ENCODE peak calls at places on chromosome 11, in four cellular contexts. V, G, U and X are unnamed samples.

GRCh38 chr11:24502425-24502824 is 5.6 kb downstream of the LUZP2 start:
- DNase-seq in V (no peak), U (no peak), G (no peak), X (no peak)

GRCh38 chr11:122440783-122441701 is 214.5 kb upstream of the UBASH3B start:
- DNase-seq in V (no peak), U (no peak), G (no peak), X (peak; percentile 29)

GRCh38 chr11:37506516-37506915 is 908.5 kb upstream of the RAG2 start:
- DNase-seq in U (no peak), V (no peak), G (no peak), X (no peak)

GRCh38 chr11:92227954-92228935 is 3.6 kb downstream of the FAT3 start:
- DNase-seq in G (no peak), V (no peak), U (no peak), X (no peak)

GRCh38 chr11:12813371-12814225 is 139.4 kb downstream of the TEAD1 start:
- DNase-seq in V (peak; percentile 16), G (no peak), U (no peak), X (peak; percentile 61)

GRCh38 chr11:122642472-122642922 is 13.0 kb upstream of the UBASH3B start:
- DNase-seq in U (peak; percentile 94), V (no peak), G (no peak), X (peak; percentile 95)

GRCh38 chr11:76773921-76774361 is 9.2 kb upstream of the TSKU start:
- DNase-seq in U (no peak), G (no peak), V (no peak), X (no peak)

GRCh38 chr11:35906681-35907080 is 37.2 kb upstream of the LDLRAD3 start:
- DNase-seq in V (no peak), U (no peak), G (no peak), X (no peak)

GRCh38 chr11:46127150-46127638 is 5.9 kb upstream of the PHF21A start:
- DNase-seq in U (peak; percentile 85), V (peak; percentile 91), G (no peak), X (peak; percentile 91)

GRCh38 chr11:117866526-117866925 is 9.9 kb downstream of the FXYD6 start:
- DNase-seq in U (no peak), V (no peak), G (no peak), X (no peak)

GRCh38 chr11:7657306-7658025 is 15.8 kb downstream of the CYB5R2 start:
- DNase-seq in U (peak; percentile 67), V (peak; percentile 58), G (no peak), X (peak; percentile 49)
- TF ChIP-seq POLR2AphosphoS2 in U (no peak), V (no peak), G (no peak), X (no peak)

DNA sequence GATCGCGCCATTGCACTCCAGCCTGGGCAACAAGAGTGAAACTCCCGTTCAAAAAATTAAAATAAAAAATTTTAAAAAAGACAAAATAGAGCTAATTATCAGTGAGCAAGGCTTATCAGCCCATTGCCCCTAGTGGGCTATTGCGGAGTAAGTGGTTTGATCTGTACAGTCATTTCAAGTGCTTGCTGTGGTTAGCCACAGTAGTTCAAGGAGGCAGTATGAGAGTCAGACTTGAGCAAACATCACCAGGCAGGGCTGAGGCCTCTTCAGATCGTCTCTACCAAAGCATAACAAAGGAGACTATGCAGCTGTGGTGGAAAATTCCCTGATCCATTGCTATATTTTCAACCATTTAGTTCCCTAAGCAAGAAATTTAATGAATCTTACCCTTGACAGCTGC is 4.3 kb upstream of the SBF2 start:
- DNase-seq in V (peak; percentile 11), U (peak; percentile 42), G (peak; percentile 66), X (peak; percentile 36)
- TF ChIP-seq POLR2AphosphoS2 in V (no peak), U (no peak), G (no peak), X (no peak)

DNA sequence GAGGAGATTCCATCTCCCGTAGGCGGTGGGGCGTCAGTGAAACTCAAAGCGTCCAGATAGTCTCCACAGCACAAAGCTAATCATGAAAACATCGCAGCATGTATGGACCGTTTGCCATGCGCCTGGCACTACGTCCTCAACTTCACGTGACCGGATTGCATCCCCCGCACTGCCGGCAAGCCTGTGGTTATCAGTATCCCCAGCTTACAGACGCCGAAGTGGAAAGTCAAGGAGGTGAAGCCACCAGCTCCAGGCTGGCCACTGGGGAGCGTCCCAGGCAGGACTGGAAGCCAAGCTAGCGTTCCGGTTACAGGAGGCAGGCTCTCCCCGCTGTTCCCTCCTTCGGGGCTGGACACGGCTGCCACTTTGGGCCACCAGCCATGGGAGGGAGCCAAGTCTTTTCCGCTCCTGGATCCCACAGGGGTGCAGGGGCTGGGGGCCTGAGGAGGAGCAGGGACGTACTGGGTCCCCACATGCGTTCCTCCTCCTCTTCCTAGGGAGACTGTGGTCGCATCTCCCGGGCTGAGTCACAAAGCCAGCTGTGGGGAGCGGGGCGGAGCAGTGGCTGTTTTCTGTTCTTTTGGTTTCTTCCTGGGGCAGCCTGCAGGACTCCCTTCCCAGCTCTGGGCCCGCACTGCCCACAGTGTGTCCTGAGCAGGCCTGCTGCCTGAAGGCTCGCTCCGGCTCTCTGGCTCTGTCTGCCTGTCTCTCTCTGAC is 4.3 kb upstream of the OSBPL5 start:
- DNase-seq in V (peak; percentile 89), G (no peak), U (no peak), X (peak; percentile 31)
- TF ChIP-seq POLR2AphosphoS2 in V (no peak), G (no peak), U (no peak), X (no peak)

DNA sequence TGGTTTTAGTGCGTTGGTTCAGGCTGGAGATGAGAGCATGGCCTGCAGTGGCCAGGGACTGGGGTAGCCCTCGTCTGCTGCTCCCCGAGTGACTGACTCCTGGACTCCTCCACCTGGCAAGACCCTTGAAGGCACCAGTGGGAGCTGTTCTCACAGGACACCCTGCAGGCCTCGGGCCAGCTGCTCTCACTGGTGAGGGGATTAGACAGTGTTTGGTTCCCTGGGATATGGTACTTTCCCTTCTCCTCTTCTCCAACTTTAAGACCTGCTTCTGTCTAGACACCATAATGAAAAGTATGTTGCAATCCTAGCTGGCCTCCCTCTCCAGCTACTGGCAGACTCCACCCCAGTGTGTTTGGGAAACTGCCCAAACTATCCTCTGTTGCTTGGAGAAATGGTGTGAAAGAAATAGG is 168.8 kb upstream of the CADM1 start:
- DNase-seq in G (no peak), V (no peak), U (no peak), X (no peak)
- TF ChIP-seq POLR2AphosphoS2 in G (no peak), V (no peak), U (no peak), X (no peak)

DNA sequence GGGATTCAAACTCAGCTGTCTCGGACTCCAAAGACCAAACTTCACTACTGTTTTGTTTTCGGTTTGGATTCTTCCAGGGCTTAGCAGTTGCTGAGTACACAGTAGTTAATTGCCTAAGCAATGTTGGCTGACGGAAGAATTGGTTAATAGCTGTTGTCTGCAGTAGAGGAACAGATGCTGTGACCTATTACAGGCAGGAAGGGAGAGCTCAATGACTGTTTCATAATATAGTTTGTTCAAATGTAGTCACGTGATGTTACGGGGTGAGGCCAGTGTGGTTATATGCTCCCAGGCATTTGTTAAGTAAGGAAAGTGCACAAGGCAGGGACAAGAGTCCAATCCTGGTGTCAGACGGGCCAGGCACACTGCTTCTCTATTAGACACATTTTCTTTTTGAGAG is 222.6 kb upstream of the CCDC90B start:
- DNase-seq in G (no peak), V (no peak), U (peak; percentile 78), X (no peak)
- TF ChIP-seq POLR2AphosphoS2 in G (no peak), V (no peak), U (no peak), X (no peak)

GRCh38 chr11:83583953-83584352 is 297.8 kb upstream of the CCDC90B start:
- DNase-seq in V (no peak), U (no peak), G (peak; percentile 56), X (no peak)
- TF ChIP-seq POLR2AphosphoS2 in V (no peak), U (no peak), G (no peak), X (no peak)

GRCh38 chr11:84498016-84498415 is 1129.1 kb downstream of the DLG2 start:
- DNase-seq in U (no peak), G (no peak), V (no peak), X (no peak)

GRCh38 chr11:84501750-84502149 is 1125.4 kb downstream of the DLG2 start:
- DNase-seq in U (no peak), G (no peak), V (no peak), X (no peak)

GRCh38 chr11:84503503-84503902 is 1123.6 kb downstream of the DLG2 start:
- DNase-seq in V (no peak), G (no peak), U (no peak), X (no peak)
- TF ChIP-seq POLR2AphosphoS2 in V (no peak), G (no peak), U (no peak), X (no peak)

GRCh38 chr11:93784935-93785360 is 866 bp downstream of the MED17 start:
- DNase-seq in V (peak; percentile 16), U (no peak), G (no peak), X (no peak)
- TF ChIP-seq POLR2AphosphoS2 in V (no peak), U (no peak), G (no peak), X (no peak)

GRCh38 chr11:84563356-84563755 is 1063.8 kb downstream of the DLG2 start:
- DNase-seq in G (no peak), V (no peak), U (no peak), X (no peak)

GRCh38 chr11:84552791-84553190 is 1074.4 kb downstream of the DLG2 start:
- DNase-seq in V (no peak), U (no peak), G (no peak), X (no peak)

GRCh38 chr11:84558085-84558905 is 1068.8 kb downstream of the DLG2 start:
- DNase-seq in G (no peak), U (peak; percentile 80), V (peak; percentile 16), X (peak; percentile 77)
- TF ChIP-seq POLR2AphosphoS2 in G (no peak), U (no peak), V (no peak), X (no peak)